ENCODE peak calls at places on chromosomes 3 and 15, in six cellular contexts. G, F, M, D, S and J are unnamed samples.

GRCh38 chr3:142601713-142602112 is 5.5 kb downstream of the PLS1 start:
- DNase-seq in D (no peak), S (no peak), G (no peak), M (no peak), F (no peak), J (no peak)

GRCh38 chr15:59420986-59421618 is 16.9 kb upstream of the FAM81A start:
- DNase-seq in M (no peak), S (no peak), G (no peak), D (no peak), F (no peak), J (no peak)

GRCh38 chr3:180181387-180181786 is 144.7 kb upstream of the PEX5L start:
- DNase-seq in S (no peak), F (no peak), G (no peak), D (no peak), M (no peak), J (no peak)

GRCh38 chr3:121165397-121165837 is 257.4 kb downstream of the STXBP5L start:
- DNase-seq in D (no peak), G (no peak), M (no peak), F (peak; percentile 41), S (no peak), J (no peak)

GRCh38 chr15:52021128-52021671 is 2.2 kb downstream of the MAPK6 start:
- DNase-seq in G (peak; percentile 77), F (peak; percentile 90), D (peak; percentile 74), M (peak; percentile 55), S (no peak), J (peak; percentile 73)

GRCh38 chr3:184594386-184595035 is 32.9 kb downstream of the EPHB3 start:
- DNase-seq in S (no peak), M (no peak), D (no peak), G (no peak), F (no peak), J (no peak)

GRCh38 chr15:56243774-56244236 is at the start of gene RFX7:
- DNase-seq in S (peak; percentile 78), G (peak; percentile 83), F (peak; percentile 88), M (peak; percentile 61), D (peak; percentile 53), J (peak; percentile 42)

GRCh38 chr3:44954962-44955361 is 21.0 kb downstream of the ZDHHC3 start:
- DNase-seq in S (no peak), M (no peak), G (no peak), F (peak; percentile 27), D (peak; percentile 55), J (no peak)

GRCh38 chr3:141106842-141107241 is 55.7 kb downstream of the SPSB4 start:
- DNase-seq in F (no peak), M (no peak), G (no peak), D (no peak), S (no peak), J (no peak)

GRCh38 chr3:157098121-157098822 is 61.7 kb downstream of the CCNL1 start:
- DNase-seq in M (no peak), D (no peak), G (peak; percentile 73), S (no peak), F (no peak), J (no peak)

GRCh38 chr3:12490547-12490946 is 6.3 kb downstream of the TSEN2 start:
- DNase-seq in G (no peak), M (no peak), S (peak; percentile 28), F (no peak), D (no peak), J (no peak)

GRCh38 chr3:51385621-51386091 is 565 bp downstream of the MANF start:
- DNase-seq in S (no peak), F (no peak), D (no peak), G (peak; percentile 61), M (no peak), J (no peak)

GRCh38 chr3:169658311-169658931 is 5.1 kb downstream of the MECOM start:
- DNase-seq in S (no peak), M (no peak), F (no peak), G (no peak), D (no peak), J (no peak)

GRCh38 chr3:62184559-62184958 is 188.8 kb downstream of the FEZF2 start:
- DNase-seq in M (no peak), F (no peak), S (no peak), D (peak; percentile 61), G (no peak), J (no peak)

GRCh38 chr15:37744521-37744920 is 189.9 kb upstream of the TMCO5A start:
- DNase-seq in S (no peak), M (no peak), D (no peak), F (no peak), G (no peak), J (no peak)

GRCh38 chr3:42262525-42262924 is 3.5 kb downstream of the CCK start:
- DNase-seq in D (no peak), M (no peak), F (no peak), S (no peak), G (no peak), J (peak; percentile 60)

GRCh38 chr15:98433856-98434255 is 214.5 kb upstream of the IGF1R start:
- DNase-seq in G (no peak), S (no peak), M (no peak), F (no peak), D (no peak), J (no peak)

GRCh38 chr15:81939604-81940440 is 106.0 kb downstream of the MEX3B start:
- DNase-seq in G (peak; percentile 51), M (peak; percentile 7), D (peak; percentile 19), F (peak; percentile 73), S (no peak), J (no peak)

GRCh38 chr3:40753956-40754355 is 229.2 kb downstream of the ZNF621 start:
- DNase-seq in F (no peak), M (no peak), G (no peak), D (no peak), S (no peak), J (no peak)

GRCh38 chr3:113660458-113660857 is 36.0 kb downstream of the USF3 start:
- DNase-seq in F (no peak), M (no peak), G (no peak), D (no peak), S (no peak), J (no peak)

GRCh38 chr3:190581041-190581501 is 67.2 kb downstream of the IL1RAP start:
- DNase-seq in M (no peak), G (no peak), F (no peak), S (no peak), D (no peak), J (peak; percentile 3)

GRCh38 chr15:81809543-81809942 is 236.3 kb downstream of the MEX3B start:
- DNase-seq in S (no peak), F (peak; percentile 10), D (peak; percentile 21), M (no peak), G (no peak), J (no peak)

GRCh38 chr3:190053919-190054672 is 66.6 kb downstream of the P3H2 start:
- DNase-seq in G (no peak), M (no peak), S (no peak), D (no peak), F (no peak), J (peak; percentile 42)

GRCh38 chr3:148735597-148735996 is 37.9 kb downstream of the AGTR1 start:
- DNase-seq in F (no peak), S (no peak), M (no peak), G (no peak), D (no peak), J (no peak)

GRCh38 chr3:135500034-135500433 is 465.5 kb upstream of the PPP2R3A start:
- DNase-seq in S (no peak), M (no peak), F (no peak), G (no peak), D (no peak), J (no peak)

GRCh38 chr3:11567516-11568467 is 75.9 kb downstream of the VGLL4 start:
- DNase-seq in S (peak; percentile 89), D (no peak), M (no peak), F (no peak), G (no peak), J (peak; percentile 64)

GRCh38 chr3:181735921-181736320 is 24.2 kb downstream of the SOX2 start:
- DNase-seq in D (no peak), G (no peak), S (no peak), F (no peak), M (no peak), J (no peak)

GRCh38 chr15:70416851-70417250 is 319.1 kb upstream of the TLE3 start:
- DNase-seq in G (no peak), F (no peak), M (no peak), D (no peak), S (no peak), J (no peak)

GRCh38 chr3:142046320-142047020 is 102.9 kb downstream of the TFDP2 start:
- DNase-seq in D (no peak), S (no peak), F (peak; percentile 94), M (no peak), G (no peak), J (no peak)

GRCh38 chr3:184666422-184666821 is 45.4 kb downstream of the MAGEF1 start:
- DNase-seq in S (no peak), G (no peak), D (no peak), M (no peak), F (no peak), J (no peak)

GRCh38 chr3:124634210-124635168 is 95.8 kb upstream of the UMPS start:
- DNase-seq in G (no peak), F (no peak), D (peak; percentile 79), S (no peak), M (no peak), J (no peak)

GRCh38 chr3:186493507-186493906 is 50.7 kb downstream of the CRYGS start:
- DNase-seq in S (no peak), F (no peak), G (no peak), M (no peak), D (no peak), J (no peak)

GRCh38 chr15:60507596-60508424 is 28.9 kb upstream of the ICE2 start:
- DNase-seq in F (peak; percentile 68), G (no peak), M (peak; percentile 20), S (no peak), D (peak; percentile 43), J (peak; percentile 42)

GRCh38 chr15:86555939-86556725 is 476.5 kb downstream of the AGBL1 start:
- DNase-seq in F (no peak), S (no peak), M (no peak), G (no peak), D (peak; percentile 50), J (no peak)

GRCh38 chr3:64318001-64318400 is 92.7 kb upstream of the PRICKLE2 start:
- DNase-seq in S (no peak), G (no peak), M (no peak), D (no peak), F (no peak), J (no peak)

GRCh38 chr15:40430271-40430805 is 10.4 kb upstream of the BAHD1 start:
- DNase-seq in D (no peak), G (no peak), M (no peak), S (no peak), F (peak; percentile 82), J (no peak)

GRCh38 chr3:126487151-126487771 is 11.6 kb upstream of the ZXDC start:
- DNase-seq in G (no peak), M (no peak), D (peak; percentile 58), F (peak; percentile 14), S (no peak), J (no peak)

GRCh38 chr3:127751163-127751621 is 71.1 kb downstream of the MGLL start:
- DNase-seq in S (no peak), G (no peak), M (no peak), D (no peak), F (no peak), J (no peak)